ENCODE peak calls at places on chromosomes 13 and 19, in seven cellular contexts. K is cardiac muscle cell, F is HL-60, R is HFFc6, G is choroid plexus epithelial cell, D is GM10248, A is dorsolateral prefrontal cortex. O is an unnamed sample.

GRCh38 chr13:112172641-112173171 is 105.8 kb downstream of the SOX1 start:
- DNase-seq in K (no peak), A (no peak), D (no peak), G (no peak), F (no peak), R (no peak), O (no peak)

GRCh38 chr19:48498922-48499321 is 12.7 kb downstream of the LMTK3 start:
- DNase-seq in G (no peak), R (no peak), K (no peak), A (no peak), F (no peak), D (no peak), O (no peak)

GRCh38 chr13:46964789-46965527 is 68.1 kb upstream of the HTR2A start:
- DNase-seq in A (no peak), F (no peak), R (peak), G (peak), D (no peak), K (no peak), O (no peak)

GRCh38 chr13:75947448-75947847 is 311.3 kb downstream of the LMO7 start:
- DNase-seq in R (no peak), K (no peak), F (no peak), D (no peak), A (no peak), G (no peak), O (no peak)

GRCh38 chr19:991932-992669 is 8.0 kb downstream of the WDR18 start:
- DNase-seq in D (no peak), G (no peak), F (no peak), R (no peak), A (no peak), K (no peak), O (no peak)

GRCh38 chr13:112116187-112116950 is 49.4 kb downstream of the SOX1 start:
- DNase-seq in K (no peak), F (no peak), G (no peak), D (no peak), R (no peak), A (no peak), O (no peak)

GRCh38 chr19:35995655-35995993 is 636 bp downstream of the SDHAF1 start:
- DNase-seq in A (no peak), D (peak), R (no peak), F (peak), K (peak), G (peak), O (peak)

GRCh38 chr13:104984296-104984818 is 1551.1 kb downstream of the EFNB2 start:
- DNase-seq in R (no peak), A (no peak), K (peak), D (no peak), F (peak), G (peak), O (peak)

GRCh38 chr13:99661791-99662190 is 160.5 kb downstream of the TM9SF2 start:
- DNase-seq in G (no peak), F (no peak), R (no peak), D (no peak), A (no peak), K (no peak), O (no peak)

GRCh38 chr13:36414461-36414860 is 17.8 kb upstream of the CCNA1 start:
- DNase-seq in G (no peak), A (no peak), D (no peak), K (no peak), R (no peak), F (no peak), O (no peak)

GRCh38 chr19:10748924-10749434 is 31.1 kb downstream of the DNM2 start:
- DNase-seq in R (no peak), G (peak), K (no peak), A (no peak), F (no peak), D (no peak), O (no peak)

GRCh38 chr13:34413538-34414210 is 528.4 kb upstream of the NBEA start:
- DNase-seq in F (no peak), K (no peak), R (no peak), A (no peak), G (no peak), D (no peak), O (no peak)

GRCh38 chr19:1318678-1319471 is 33.2 kb downstream of the EFNA2 start:
- DNase-seq in K (no peak), A (no peak), F (no peak), R (no peak), D (no peak), G (no peak), O (no peak)

GRCh38 chr19:42081584-42082258 is 5.8 kb downstream of the ZNF574 start:
- DNase-seq in F (no peak), G (peak), A (no peak), D (peak), R (peak), K (no peak), O (peak)

GRCh38 chr19:4375164-4375619 is 25.2 kb downstream of the SH3GL1 start:
- DNase-seq in K (peak), R (peak), D (no peak), G (no peak), F (no peak), A (peak), O (no peak)

GRCh38 chr13:24083722-24084421 is 76.6 kb upstream of the SPATA13 start:
- DNase-seq in A (no peak), F (no peak), R (no peak), D (no peak), K (no peak), G (no peak), O (no peak)

GRCh38 chr13:112104873-112105234 is 37.9 kb downstream of the SOX1 start:
- DNase-seq in K (no peak), A (no peak), F (no peak), G (no peak), R (no peak), D (no peak), O (no peak)

GRCh38 chr13:93328943-93329342 is 102.3 kb downstream of the GPC6 start:
- DNase-seq in F (no peak), R (no peak), G (peak), A (no peak), K (no peak), D (no peak), O (no peak)

GRCh38 chr13:51869921-51870320 is 8.2 kb downstream of the CCDC70 start:
- DNase-seq in F (no peak), R (no peak), D (no peak), G (no peak), K (no peak), A (no peak), O (no peak)

GRCh38 chr19:51696606-51697005 is 3.5 kb downstream of the SPACA6 start:
- DNase-seq in F (no peak), G (no peak), A (no peak), K (no peak), R (no peak), D (peak), O (no peak)

GRCh38 chr19:50046649-50047503 is 21.1 kb downstream of the ZNF473 start:
- DNase-seq in K (peak), F (no peak), A (peak), D (no peak), G (peak), R (no peak), O (no peak)

GRCh38 chr19:32828139-32828538 is 41.4 kb downstream of the SLC7A9 start:
- DNase-seq in A (no peak), K (no peak), G (no peak), R (no peak), F (no peak), D (no peak), O (peak)

GRCh38 chr13:25286308-25286968 is 850 bp downstream of the MTMR6 start:
- DNase-seq in F (no peak), R (peak), A (no peak), K (peak), D (peak), G (peak), O (peak)

GRCh38 chr13:46743191-46743590 is 53.8 kb downstream of the ESD start:
- DNase-seq in R (peak), G (peak), F (no peak), A (no peak), K (no peak), D (no peak), O (no peak)

GRCh38 chr19:48806818-48807589 is 3.8 kb downstream of the BCAT2 start:
- DNase-seq in K (peak), G (peak), D (no peak), F (no peak), R (peak), A (peak), O (no peak)

GRCh38 chr13:113801289-113801961 is 42.4 kb downstream of the TMEM255B start:
- DNase-seq in R (no peak), G (no peak), F (no peak), D (no peak), A (peak), K (no peak), O (no peak)

GRCh38 chr13:40597735-40598365 is 68.6 kb downstream of the FOXO1 start:
- DNase-seq in R (no peak), F (no peak), K (peak), D (no peak), A (no peak), G (no peak), O (no peak)

GRCh38 chr13:28313579-28313978 is 175.2 kb downstream of the PAN3 start:
- DNase-seq in G (peak), F (no peak), R (peak), D (peak), A (no peak), K (no peak), O (no peak)

GRCh38 chr13:74562381-74562780 is 428.2 kb upstream of the KLF12 start:
- DNase-seq in G (no peak), D (no peak), F (no peak), R (peak), A (no peak), K (no peak), O (no peak)

GRCh38 chr19:50663280-50663790 is 14.1 kb downstream of the C19orf81 start:
- DNase-seq in R (no peak), G (no peak), D (no peak), K (peak), F (peak), A (no peak), O (no peak)

GRCh38 chr13:59519776-59520175 is 644.0 kb downstream of the DIAPH3 start:
- DNase-seq in K (no peak), G (peak), F (no peak), D (no peak), R (no peak), A (no peak), O (no peak)

GRCh38 chr19:41376241-41376997 is at the start of gene TMEM91:
- DNase-seq in F (no peak), D (no peak), K (peak), A (no peak), R (no peak), G (peak), O (no peak)

GRCh38 chr19:49473868-49474544 is at the start of gene FLT3LG:
- DNase-seq in K (peak), G (peak), D (peak), R (peak), A (peak), F (peak), O (peak)

GRCh38 chr13:21453352-21454089 is 5.6 kb downstream of the ZDHHC20 start:
- DNase-seq in G (peak), A (no peak), K (no peak), D (no peak), R (no peak), F (no peak), O (no peak)

GRCh38 chr19:47209323-47210179 is 21.4 kb downstream of the BBC3 start:
- DNase-seq in K (no peak), R (no peak), D (no peak), G (no peak), A (no peak), F (no peak), O (no peak)

GRCh38 chr13:25463496-25463895 is 91.7 kb downstream of the ATP8A2 start:
- DNase-seq in A (no peak), F (no peak), K (no peak), R (peak), G (peak), D (no peak), O (no peak)

GRCh38 chr19:46115396-46116109 is 8.9 kb downstream of the IGFL3 start:
- DNase-seq in R (peak), D (peak), G (peak), A (no peak), F (no peak), K (no peak), O (peak)

GRCh38 chr19:1106841-1107654 is 3.3 kb downstream of the GPX4 start:
- DNase-seq in D (no peak), R (no peak), A (no peak), F (no peak), K (peak), G (peak), O (no peak)

GRCh38 chr13:96662036-96662435 is 332.2 kb downstream of the OXGR1 start:
- DNase-seq in F (no peak), K (no peak), G (peak), R (no peak), D (no peak), A (no peak), O (no peak)

DNA sequence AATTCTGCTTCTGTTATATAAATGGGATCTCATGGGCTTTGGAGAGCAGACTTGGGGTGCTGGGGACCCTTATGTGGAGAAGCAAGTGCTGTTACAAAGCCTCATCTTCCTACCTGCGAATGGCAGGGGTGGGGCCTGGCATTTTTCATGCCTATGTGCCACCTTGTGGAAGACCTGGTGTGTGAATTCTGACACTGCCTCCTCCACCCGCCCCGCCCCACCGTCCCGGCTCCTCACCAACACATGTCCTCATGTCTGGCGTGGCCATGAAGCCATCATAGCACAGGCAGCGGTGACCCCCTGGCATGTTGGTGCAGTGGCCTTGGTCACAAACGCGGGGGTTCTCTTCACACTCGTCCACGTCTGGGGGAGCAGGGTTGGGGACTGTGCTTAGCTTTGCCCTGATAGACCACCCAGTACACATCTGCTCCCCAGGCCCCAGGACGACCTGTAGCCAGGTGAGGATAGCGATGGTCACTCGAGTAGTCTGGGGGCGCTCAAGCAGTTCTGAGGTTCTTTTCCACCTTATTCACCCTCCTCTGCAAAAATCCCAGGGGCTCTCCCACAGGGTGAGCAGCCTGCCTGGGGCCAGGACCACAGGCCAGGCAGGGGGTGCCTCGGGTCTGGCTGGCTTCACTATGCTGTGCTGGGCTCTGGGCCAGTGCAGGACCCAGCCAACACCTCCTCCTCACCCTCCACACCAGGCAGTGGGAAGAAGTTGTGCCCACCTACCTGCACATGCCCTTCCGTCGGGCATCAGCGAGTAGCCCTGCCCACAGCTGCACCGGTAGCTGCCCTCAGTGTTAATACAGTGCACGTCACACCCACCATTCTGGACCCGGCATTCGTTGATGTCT is 32.7 kb downstream of the FBN3 start:
- DNase-seq in D (no peak), G (no peak), R (no peak), A (no peak), F (no peak), K (no peak), O (no peak)
- TF ChIP-seq CTCF in D (peak), G (no peak), R (no peak), A (no peak), F (no peak), K (no peak), O (no peak)

GRCh38 chr13:110349239-110349638 is 42.2 kb downstream of the COL4A2 start:
- DNase-seq in A (no peak), R (no peak), F (no peak), K (no peak), G (no peak), D (no peak), O (no peak)
- TF ChIP-seq CTCF in A (no peak), R (no peak), F (no peak), K (no peak), G (no peak), D (no peak), O (no peak)

DNA sequence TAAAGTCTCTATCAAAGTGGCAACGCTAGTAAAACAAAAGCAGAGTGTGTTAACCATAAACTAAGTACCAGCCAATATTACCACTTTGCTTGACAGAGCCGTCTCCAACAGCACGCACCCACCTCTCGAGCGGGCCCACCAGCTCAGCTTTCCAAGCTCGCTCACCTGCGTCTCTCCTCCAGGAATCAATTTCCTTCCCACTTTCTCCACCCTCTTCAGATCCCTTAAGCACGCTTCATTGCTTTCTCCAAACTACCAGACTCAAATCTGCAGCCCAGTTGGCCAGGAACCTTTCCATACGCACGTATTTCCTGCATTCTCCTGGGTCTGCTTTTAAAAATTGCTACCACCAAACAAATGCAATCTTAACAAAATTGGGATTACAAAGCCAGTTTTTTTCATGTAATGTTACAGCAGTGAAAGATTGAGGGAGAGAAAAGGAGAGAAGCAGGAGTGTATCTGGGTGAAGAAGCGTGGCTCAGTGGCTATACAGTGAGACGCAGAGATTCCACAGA is 1.5 kb downstream of the ENOX1 start:
- DNase-seq in F (no peak), D (no peak), R (no peak), A (no peak), G (no peak), K (no peak), O (no peak)
- TF ChIP-seq CTCF in F (no peak), D (no peak), R (no peak), A (no peak), G (no peak), K (no peak), O (no peak)

GRCh38 chr13:79406597-79406908 is 498 bp upstream of the RBM26 start:
- DNase-seq in G (no peak), A (no peak), D (no peak), F (no peak), R (no peak), K (no peak), O (no peak)

GRCh38 chr13:79407349-79407979 is 1.4 kb upstream of the RBM26 start:
- DNase-seq in K (no peak), A (no peak), R (no peak), G (no peak), F (no peak), D (no peak), O (no peak)

GRCh38 chr13:79405501-79405830 is 589 bp downstream of the RBM26 start:
- DNase-seq in G (peak), F (no peak), K (no peak), A (no peak), D (no peak), R (no peak), O (peak)

GRCh38 chr13:79404985-79405384 is 1.1 kb downstream of the RBM26 start:
- DNase-seq in R (no peak), D (peak), K (no peak), F (no peak), A (no peak), G (no peak), O (peak)

DNA sequence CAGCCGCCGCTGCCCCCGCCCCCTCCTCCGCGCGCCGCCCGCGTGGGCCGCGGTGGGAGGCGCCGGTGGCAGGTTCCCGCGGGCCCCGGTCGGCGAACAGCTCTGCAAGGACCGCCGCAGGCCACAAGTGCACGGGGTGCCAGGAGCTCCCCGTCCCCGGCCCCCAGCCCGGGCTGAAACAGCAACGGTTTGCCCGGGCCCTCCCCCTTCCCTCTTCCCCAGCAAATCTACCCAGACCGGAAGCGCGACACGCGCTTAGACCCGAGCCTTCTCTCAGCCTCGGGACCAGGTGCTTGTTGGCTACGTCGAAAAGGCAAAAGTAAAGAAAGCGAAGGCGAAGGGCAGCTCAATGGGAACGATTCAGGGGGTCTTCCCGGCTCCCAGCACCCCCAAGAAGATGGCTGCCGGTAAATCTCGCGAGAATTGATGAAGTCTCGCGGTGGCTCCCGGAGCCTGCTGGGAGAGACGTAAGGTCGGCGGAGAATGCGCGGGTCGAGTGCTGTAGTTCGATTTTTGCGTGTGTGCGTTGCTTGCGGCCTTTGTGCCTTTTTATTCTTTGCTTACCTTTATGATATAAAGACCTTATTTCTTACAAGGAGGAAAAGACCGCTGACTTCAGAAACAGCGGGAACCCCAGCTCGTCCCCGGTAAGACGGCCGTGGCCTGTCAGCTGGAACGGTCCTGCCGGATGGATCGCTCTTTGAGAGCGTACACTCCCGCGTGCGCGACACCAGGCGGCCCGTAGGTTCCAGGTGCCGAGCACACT is at the start of gene RBM26:
- DNase-seq in R (peak), A (peak), G (peak), K (peak), D (peak), F (peak), O (peak)
- TF ChIP-seq CTCF in R (no peak), A (no peak), G (peak), K (peak), D (no peak), F (no peak), O (no peak)